ENCODE peak calls at places on chromosomes 3 and 15, in four cellular contexts. B is testis, U is tibial artery, L is sigmoid colon. D is an unnamed sample.
A peak's percentile ranks its signal among the peaks of the same experiment; 100 is the strongest.

GRCh38 chr15:57223887-57224286 is 152.4 kb upstream of the CGNL1 start:
- DNase-seq in L (no peak), U (no peak), B (no peak), D (no peak)

GRCh38 chr3:178289544-178290160 is 246.6 kb upstream of the KCNMB2 start:
- DNase-seq in B (no peak), U (no peak), L (peak; percentile 80), D (no peak)

GRCh38 chr15:31049682-31050606 is 51.6 kb downstream of the TRPM1 start:
- DNase-seq in L (no peak), B (no peak), U (no peak), D (no peak)

GRCh38 chr15:59918994-59919951 is 84.8 kb upstream of the FOXB1 start:
- DNase-seq in L (no peak), U (no peak), B (no peak), D (no peak)

GRCh38 chr15:40928975-40929729 is at the start of gene DLL4:
- DNase-seq in U (no peak), B (no peak), L (no peak), D (no peak)

GRCh38 chr3:149971403-149972075 is 844 bp upstream of the PFN2 start:
- DNase-seq in U (peak; percentile 83), L (peak; percentile 75), B (peak; percentile 87), D (peak; percentile 20)

GRCh38 chr15:71085809-71086208 is 29.5 kb upstream of the THSD4 start:
- DNase-seq in L (no peak), U (no peak), B (no peak), D (no peak)

GRCh38 chr3:144362126-144362525 is 390.5 kb downstream of the DIPK2A start:
- DNase-seq in B (no peak), U (no peak), L (no peak), D (no peak)

GRCh38 chr3:13141183-13141582 is 68.0 kb upstream of the IQSEC1 start:
- DNase-seq in B (no peak), L (peak; percentile 28), U (no peak), D (no peak)

GRCh38 chr3:187919535-187919934 is 174.3 kb upstream of the BCL6 start:
- DNase-seq in L (no peak), B (no peak), U (no peak), D (no peak)

GRCh38 chr3:46395210-46395661 is 11.6 kb downstream of the CCR5AS start:
- DNase-seq in U (no peak), B (no peak), L (no peak), D (no peak)

GRCh38 chr3:141212101-141212500 is 19.5 kb upstream of the PXYLP1 start:
- DNase-seq in U (no peak), L (no peak), B (no peak), D (no peak)

GRCh38 chr3:45881031-45882022 is 5.0 kb upstream of the CCR9 start:
- DNase-seq in L (no peak), U (no peak), B (no peak), D (no peak)

GRCh38 chr3:108486272-108486787 is 24.1 kb downstream of the MYH15 start:
- DNase-seq in B (no peak), L (no peak), U (no peak), D (no peak)

GRCh38 chr3:124131158-124132115 is 139.5 kb upstream of the ROPN1 start:
- DNase-seq in U (no peak), B (no peak), L (no peak), D (no peak)

GRCh38 chr3:97291901-97292300 is 472.7 kb upstream of the ARL6 start:
- DNase-seq in U (no peak), B (no peak), L (no peak), D (no peak)

GRCh38 chr3:111669926-111670630 is 74.9 kb upstream of the ZBED2 start:
- DNase-seq in B (no peak), U (no peak), L (no peak), D (no peak)

GRCh38 chr3:123026551-123027291 is 842 bp downstream of the SEMA5B start:
- DNase-seq in B (peak; percentile 25), U (no peak), L (peak; percentile 67), D (no peak)
- H3K4me3 ChIP-seq in B (peak overlapping the region; percentile 60), U (peak overlapping the region; percentile 51), L (peak overlapping the region; percentile 61), D (peak overlapping the region; percentile 77)

DNA sequence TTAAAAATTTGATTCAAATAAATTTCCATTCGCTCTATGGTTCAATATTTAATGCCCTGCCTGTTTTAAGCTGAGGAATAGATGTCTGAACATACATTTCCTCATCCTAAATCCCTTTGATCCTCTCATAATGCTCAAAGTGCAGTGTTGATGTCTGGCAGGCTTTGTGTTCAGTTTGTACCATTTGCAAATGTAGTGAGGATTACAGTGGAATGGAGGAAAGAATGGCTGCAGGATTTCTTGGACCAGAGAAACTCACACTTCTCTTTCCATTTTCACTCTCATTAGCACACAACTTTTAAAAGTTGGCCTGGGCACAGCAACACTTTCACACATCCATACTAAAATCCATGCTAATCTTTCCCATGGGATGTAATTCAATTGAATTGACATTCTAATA is 28.5 kb upstream of the THRB start:
- DNase-seq in B (no peak), L (no peak), U (no peak), D (no peak)
- H3K27me3 ChIP-seq in B (no peaks in the 10 kb centered on the region), L (no peaks in the 10 kb centered on the region), U (no peaks in the 10 kb centered on the region), D (no peaks in the 10 kb centered on the region)

DNA sequence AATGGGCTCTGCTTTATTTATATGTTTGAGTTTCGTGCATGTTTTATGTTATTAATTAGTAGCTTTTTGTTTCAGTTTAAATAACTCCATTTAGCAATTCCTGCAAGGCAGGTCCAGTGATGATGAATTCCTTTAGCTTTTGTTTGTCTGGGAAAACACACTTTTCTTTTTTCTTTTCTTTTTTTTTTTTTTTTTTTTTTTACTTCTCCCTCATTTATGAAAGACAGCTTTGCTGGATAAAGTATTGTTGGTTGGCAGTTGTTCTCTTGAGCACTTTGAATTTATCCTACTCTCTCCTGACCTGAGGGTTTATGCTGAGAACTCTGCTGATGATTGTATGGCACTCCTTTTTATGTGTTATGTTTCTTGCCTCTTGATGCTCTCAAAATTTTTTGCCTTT is 35.7 kb downstream of the TMEM39A start:
- DNase-seq in L (no peak), U (no peak), B (no peak), D (no peak)
- H3K9me3 ChIP-seq in L (peaks cover 27% of the 10 kb centered on the region), U (peaks cover 49% of the 10 kb centered on the region), B (no peaks in the 10 kb centered on the region), D (peaks cover 46% of the 10 kb centered on the region)

DNA sequence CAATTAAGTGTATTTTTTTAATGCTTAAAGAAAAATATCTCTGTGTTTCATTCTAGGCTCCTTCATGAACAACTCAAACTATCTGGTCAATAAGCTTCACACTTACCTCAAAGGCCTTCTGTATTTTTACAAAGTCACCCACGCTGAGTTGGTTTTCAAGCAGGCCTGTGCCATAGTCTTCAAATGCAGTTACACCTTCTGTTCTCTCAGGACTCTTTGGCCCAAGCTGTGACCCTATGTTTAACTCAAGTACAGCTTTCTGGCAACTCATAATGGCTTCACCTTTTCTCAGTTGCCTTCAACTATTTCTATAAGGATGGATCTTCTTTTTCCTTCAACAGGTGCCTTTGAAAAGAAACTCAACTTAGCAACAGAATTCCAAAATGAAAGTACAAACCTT is 587 bp downstream of the WDR49 start:
- DNase-seq in L (no peak), U (no peak), B (no peak), D (no peak)
- H3K4me3 ChIP-seq in L (no peak overlapping the region), U (no peak overlapping the region), B (no peak overlapping the region), D (no peak overlapping the region)

GRCh38 chr3:160412477-160412876 is 13.0 kb downstream of the SMC4 start:
- DNase-seq in L (no peak), B (no peak), U (no peak), D (no peak)
- H3K27me3 ChIP-seq in L (no peaks in the 10 kb centered on the region), B (no peaks in the 10 kb centered on the region), U (no peaks in the 10 kb centered on the region), D (no peaks in the 10 kb centered on the region)

DNA sequence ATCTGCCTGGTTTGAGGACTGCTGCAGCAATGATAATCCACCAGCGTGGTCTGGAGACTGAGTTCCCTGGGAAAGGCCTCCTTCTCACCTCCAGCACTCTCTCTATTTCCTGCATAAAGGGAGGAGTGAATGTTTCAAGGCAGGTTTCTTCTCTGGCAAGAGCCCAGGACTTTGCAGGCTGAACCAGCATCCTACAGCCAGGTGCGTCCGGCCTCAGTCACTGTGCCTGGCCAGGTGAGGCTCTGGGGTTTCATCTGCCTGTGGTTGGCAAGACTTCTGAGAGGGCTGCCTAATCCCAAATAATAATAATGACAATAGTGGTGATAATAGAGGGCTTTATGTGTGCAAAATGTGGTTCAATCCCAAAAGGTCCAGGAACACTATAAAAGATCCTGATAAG is 269.0 kb upstream of the TBC1D5 start:
- DNase-seq in U (no peak), B (no peak), L (no peak), D (no peak)
- H3K9me3 ChIP-seq in U (no peaks in the 10 kb centered on the region), B (no peaks in the 10 kb centered on the region), L (no peaks in the 10 kb centered on the region), D (no peaks in the 10 kb centered on the region)